ENCODE peak calls at places on chromosomes 13 and 19, in four cellular contexts. L is GM23248, C is cardiac muscle cell, W is tibial nerve. G is an unnamed sample. For H3K36me3 and H3K9me3, the result is how much of the 10 kb centered on the place peaks cover.

GRCh38 chr19:10760268-10760944 is 42.5 kb downstream of the DNM2 start:
- DNase-seq in L (peak), C (no peak), W (no peak), G (peak)

GRCh38 chr19:10603873-10604459 is 16.9 kb upstream of the AP1M2 start:
- DNase-seq in W (peak), L (no peak), C (no peak), G (no peak)

GRCh38 chr19:15466851-15467733 is 2.7 kb upstream of the RASAL3 start:
- DNase-seq in W (no peak), L (peak), C (peak), G (peak)

GRCh38 chr19:41904118-41904870 is 21.3 kb downstream of the ARHGEF1 start:
- DNase-seq in W (no peak), L (no peak), C (no peak), G (no peak)

GRCh38 chr19:48183356-48183755 is 12.9 kb downstream of the ZSWIM9 start:
- DNase-seq in C (no peak), L (no peak), W (no peak), G (no peak)

GRCh38 chr13:106096661-106097092 is 438.8 kb downstream of the EFNB2 start:
- DNase-seq in W (no peak), C (no peak), L (no peak), G (no peak)

GRCh38 chr13:27004389-27004788 is 167.2 kb downstream of the USP12 start:
- DNase-seq in C (no peak), W (no peak), L (no peak), G (no peak)

GRCh38 chr19:6720369-6721112 is at the start of gene C3:
- DNase-seq in C (peak), L (peak), W (peak), G (peak)

GRCh38 chr13:74206061-74206561 is 71.9 kb upstream of the KLF12 start:
- DNase-seq in C (peak), W (no peak), L (peak), G (no peak)

GRCh38 chr19:39209196-39209595 is 5.1 kb upstream of the SYCN start:
- DNase-seq in W (no peak), L (no peak), C (no peak), G (no peak)

GRCh38 chr19:5065717-5066116 is 96.8 kb downstream of the KDM4B start:
- DNase-seq in C (no peak), W (no peak), L (no peak), G (no peak)

GRCh38 chr13:25971499-25972145 is 80.2 kb downstream of the SHISA2 start:
- DNase-seq in W (no peak), L (no peak), C (no peak), G (peak)

GRCh38 chr13:37868691-37869505 is 674 bp downstream of the TRPC4 start:
- DNase-seq in L (peak), C (peak), W (no peak), G (peak)
- H3K4me3 ChIP-seq in L (peak), C (peak), W (peak), G (peak)

GRCh38 chr13:113598081-113598410 is 13.5 kb downstream of the TFDP1 start:
- DNase-seq in W (no peak), L (no peak), C (no peak), G (no peak)

GRCh38 chr13:113596321-113597200 is 12.0 kb downstream of the TFDP1 start:
- DNase-seq in L (no peak), W (no peak), C (no peak), G (no peak)

GRCh38 chr13:113592571-113592970 is 8.0 kb downstream of the TFDP1 start:
- DNase-seq in L (peak), C (no peak), W (no peak), G (no peak)

GRCh38 chr13:113597386-113598080 is 13.0 kb downstream of the TFDP1 start:
- DNase-seq in C (no peak), L (no peak), W (no peak), G (no peak)

DNA sequence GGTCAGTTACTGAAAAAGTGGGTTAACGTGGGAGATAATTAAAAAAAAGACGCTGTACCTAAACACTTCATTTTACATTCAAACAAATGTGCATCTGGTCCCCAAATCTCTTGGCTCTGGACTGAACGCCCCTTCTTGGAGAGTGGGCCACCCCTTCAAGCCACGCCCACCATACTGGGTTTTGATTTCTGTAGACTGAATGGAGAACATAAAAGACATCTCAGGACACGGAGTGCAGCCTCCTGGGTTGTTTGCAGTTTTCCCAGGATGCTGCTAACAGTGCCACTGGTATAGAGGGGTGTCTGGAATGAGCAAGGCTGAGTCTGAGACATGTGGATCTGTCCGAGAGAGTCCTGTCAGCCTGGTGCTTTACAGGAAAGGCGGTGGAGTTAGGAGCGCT is 10.6 kb downstream of the TFDP1 start:
- DNase-seq in L (no peak), C (no peak), W (no peak), G (no peak)
- H3K36me3 ChIP-seq in L (under half), C (under half), W (under half), G (half or more)

GRCh38 chr19:31525610-31526147 is 176.4 kb upstream of the TSHZ3 start:
- DNase-seq in C (no peak), W (no peak), L (no peak), G (no peak)
- H3K9me3 ChIP-seq in C (under half), W (under half), L (under half), G (under half)

GRCh38 chr19:35843676-35844481 is 8.4 kb downstream of the NPHS1 start:
- DNase-seq in C (peak), L (peak), W (no peak), G (peak)

GRCh38 chr19:35845215-35846037 is 6.9 kb downstream of the NPHS1 start:
- DNase-seq in W (no peak), L (peak), C (no peak), G (peak)

GRCh38 chr19:35844482-35845214 is 7.7 kb downstream of the NPHS1 start:
- DNase-seq in L (no peak), W (no peak), C (no peak), G (no peak)

GRCh38 chr19:35847911-35848310 is 4.4 kb downstream of the NPHS1 start:
- DNase-seq in C (no peak), L (no peak), W (no peak), G (no peak)

GRCh38 chr19:35846038-35846668 is 6.2 kb downstream of the NPHS1 start:
- DNase-seq in L (peak), W (no peak), C (no peak), G (no peak)
- H3K4me3 ChIP-seq in L (no peak), W (no peak), C (peak), G (no peak)

DNA sequence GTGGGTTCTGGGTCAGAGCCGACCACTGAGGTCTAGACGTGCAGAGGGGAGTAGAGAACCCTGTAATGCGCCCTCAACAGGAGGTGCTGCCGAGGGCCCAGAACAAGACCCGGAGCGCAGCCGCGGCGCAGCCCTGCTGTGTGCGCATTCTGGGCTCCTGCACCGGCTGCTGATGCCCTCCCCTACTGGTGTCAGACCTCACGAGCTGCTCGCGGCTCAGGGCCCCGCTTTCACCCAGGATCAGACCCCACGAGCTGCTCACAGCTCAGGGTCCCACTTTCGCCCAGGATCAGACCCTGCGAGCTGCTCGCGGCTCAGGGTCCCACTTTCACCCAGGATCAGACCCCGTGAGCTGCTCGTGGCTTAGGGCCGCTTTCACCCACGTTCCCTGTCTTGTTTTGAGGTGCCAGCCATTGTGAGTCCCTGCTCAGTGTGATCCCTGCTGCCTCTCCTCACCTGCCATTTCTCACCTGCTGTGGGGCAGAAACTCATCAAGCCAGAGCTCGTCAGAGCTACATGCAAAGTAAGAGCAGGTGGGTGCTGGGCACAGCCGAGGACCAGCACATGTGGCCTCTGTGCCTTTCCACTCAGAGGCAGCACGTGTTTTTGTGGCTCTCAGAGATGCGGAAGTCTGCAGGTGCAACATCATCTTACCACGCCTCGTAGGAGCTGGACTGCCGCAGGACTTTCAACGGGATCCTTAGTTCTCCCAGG is 47.0 kb upstream of the C13orf46 start:
- DNase-seq in W (no peak), L (no peak), C (no peak), G (no peak)
- H3K36me3 ChIP-seq in W (under half), L (under half), C (under half), G (under half)

DNA sequence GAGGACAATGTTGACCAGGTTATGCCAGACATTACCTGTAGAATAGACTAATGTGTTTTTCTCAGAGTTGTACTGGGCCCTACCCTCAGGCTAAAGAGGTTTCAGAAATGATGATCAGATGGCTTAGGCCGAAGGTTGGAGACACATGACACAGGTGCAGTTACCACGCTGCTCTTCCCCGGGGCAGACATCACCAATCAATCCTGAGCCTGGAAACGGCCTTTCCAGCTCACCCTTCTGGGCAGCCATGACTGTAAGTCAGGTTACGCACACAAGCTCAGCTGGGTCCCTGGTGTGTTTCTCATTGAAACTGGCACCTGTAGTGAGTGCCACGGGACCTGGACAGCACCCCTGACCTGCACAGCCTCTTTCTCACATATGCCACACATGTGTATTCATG is 299.3 kb downstream of the UQCRFS1 start:
- DNase-seq in W (no peak), C (no peak), L (no peak), G (no peak)
- H3K9me3 ChIP-seq in W (under half), C (under half), L (under half), G (under half)

GRCh38 chr13:113045214-113046007 is 60.2 kb upstream of the F7 start:
- DNase-seq in C (no peak), W (no peak), L (no peak), G (no peak)
- H3K4me3 ChIP-seq in C (no peak), W (no peak), L (no peak), G (no peak)

GRCh38 chr19:277131-277530 is 14.1 kb downstream of the PLPP2 start:
- DNase-seq in C (no peak), W (no peak), L (no peak), G (no peak)

GRCh38 chr19:271856-272255 is 19.3 kb downstream of the PLPP2 start:
- DNase-seq in C (no peak), W (no peak), L (no peak), G (no peak)

GRCh38 chr19:275958-276646 is 15.1 kb downstream of the PLPP2 start:
- DNase-seq in C (no peak), W (no peak), L (no peak), G (no peak)

GRCh38 chr19:275000-275399 is 16.2 kb downstream of the PLPP2 start:
- DNase-seq in W (no peak), C (no peak), L (no peak), G (no peak)

DNA sequence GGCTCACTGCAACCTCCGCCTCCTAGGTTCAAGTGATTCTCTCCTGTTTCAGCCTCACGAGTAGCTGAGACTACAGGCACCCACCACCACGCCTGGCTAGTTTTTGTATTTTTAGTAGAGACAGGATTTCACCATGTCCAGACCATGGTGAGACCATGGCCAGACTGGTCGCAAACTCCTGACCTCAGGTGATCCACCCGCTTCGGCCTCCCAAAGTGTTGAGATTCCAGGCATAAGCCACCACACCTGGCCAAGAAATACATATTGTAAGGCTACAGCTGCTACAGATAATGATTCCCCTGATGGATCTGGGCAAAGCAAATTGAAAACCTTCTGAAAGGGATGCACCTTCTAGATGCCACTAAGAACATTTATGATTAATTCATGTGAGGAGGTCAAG is 17.8 kb downstream of the PLPP2 start:
- DNase-seq in C (no peak), L (no peak), W (no peak), G (no peak)
- H3K36me3 ChIP-seq in C (under half), L (under half), W (under half), G (under half)

G was measured in MG63.